ENCODE peak calls at places on chromosomes 6 and 20, in ten cellular contexts. One of them, this sample, is unnamed.

GRCh38 chr6:163651910-163652309 is 237.4 kb downstream of the QKI start:
- DNase-seq in ELR: no peak
- DNase-seq in stimulated activated CD8-positive, alpha-beta memory T cell treated with anti-CD3 and anti-CD28 coated beads, Interleukin-4, amount 100 ng/mL, for 1 hour: no peak
- DNase-seq in activated T-cell treated with anti-CD3 and anti-CD28 coated beads, Interleukin-2, amount 50 U/mL, for 4 hours: no peak
- DNase-seq in substantia nigra: no peak
- DNase-seq in occipital lobe: no peak
- DNase-seq in fibroblast of the aortic adventitia: peak; percentile 2
- DNase-seq in heart right ventricle: no peak
- DNase-seq in stomach: no peak
- DNase-seq in lower leg skin: no peak
- DNase-seq in this sample: no peak

GRCh38 chr20:3751664-3752385 is 15.7 kb downstream of the ADISSP start:
- DNase-seq in activated T-cell treated with anti-CD3 and anti-CD28 coated beads, Interleukin-2, amount 50 U/mL, for 4 hours: peak; percentile 26
- DNase-seq in fibroblast of the aortic adventitia: no peak
- DNase-seq in stimulated activated CD8-positive, alpha-beta memory T cell treated with anti-CD3 and anti-CD28 coated beads, Interleukin-4, amount 100 ng/mL, for 1 hour: no peak
- DNase-seq in lower leg skin: no peak
- DNase-seq in substantia nigra: no peak
- DNase-seq in ELR: no peak
- DNase-seq in stomach: peak; percentile 72
- DNase-seq in heart right ventricle: peak; percentile 74
- DNase-seq in occipital lobe: no peak
- DNase-seq in this sample: no peak

GRCh38 chr6:129350278-129350677 is 359.7 kb downstream of the ARHGAP18 start:
- DNase-seq in occipital lobe: no peak
- DNase-seq in stimulated activated CD8-positive, alpha-beta memory T cell treated with anti-CD3 and anti-CD28 coated beads, Interleukin-4, amount 100 ng/mL, for 1 hour: no peak
- DNase-seq in lower leg skin: no peak
- DNase-seq in heart right ventricle: no peak
- DNase-seq in substantia nigra: no peak
- DNase-seq in ELR: no peak
- DNase-seq in activated T-cell treated with anti-CD3 and anti-CD28 coated beads, Interleukin-2, amount 50 U/mL, for 4 hours: no peak
- DNase-seq in stomach: no peak
- DNase-seq in fibroblast of the aortic adventitia: no peak
- DNase-seq in this sample: no peak

GRCh38 chr20:62030834-62031434 is 34.7 kb downstream of the TAF4 start:
- DNase-seq in heart right ventricle: no peak
- DNase-seq in stomach: no peak
- DNase-seq in occipital lobe: no peak
- DNase-seq in fibroblast of the aortic adventitia: no peak
- DNase-seq in activated T-cell treated with anti-CD3 and anti-CD28 coated beads, Interleukin-2, amount 50 U/mL, for 4 hours: no peak
- DNase-seq in stimulated activated CD8-positive, alpha-beta memory T cell treated with anti-CD3 and anti-CD28 coated beads, Interleukin-4, amount 100 ng/mL, for 1 hour: no peak
- DNase-seq in ELR: no peak
- DNase-seq in substantia nigra: no peak
- DNase-seq in lower leg skin: no peak
- DNase-seq in this sample: no peak

GRCh38 chr20:21289651-21290050 is 13.5 kb upstream of the XRN2 start:
- DNase-seq in activated T-cell treated with anti-CD3 and anti-CD28 coated beads, Interleukin-2, amount 50 U/mL, for 4 hours: no peak
- DNase-seq in stimulated activated CD8-positive, alpha-beta memory T cell treated with anti-CD3 and anti-CD28 coated beads, Interleukin-4, amount 100 ng/mL, for 1 hour: no peak
- DNase-seq in heart right ventricle: no peak
- DNase-seq in fibroblast of the aortic adventitia: peak; percentile 39
- DNase-seq in lower leg skin: no peak
- DNase-seq in substantia nigra: no peak
- DNase-seq in ELR: peak; percentile 30
- DNase-seq in occipital lobe: no peak
- DNase-seq in stomach: no peak
- DNase-seq in this sample: no peak

GRCh38 chr6:12873706-12874105 is 157.1 kb downstream of the PHACTR1 start:
- DNase-seq in activated T-cell treated with anti-CD3 and anti-CD28 coated beads, Interleukin-2, amount 50 U/mL, for 4 hours: no peak
- DNase-seq in heart right ventricle: no peak
- DNase-seq in fibroblast of the aortic adventitia: no peak
- DNase-seq in substantia nigra: no peak
- DNase-seq in stimulated activated CD8-positive, alpha-beta memory T cell treated with anti-CD3 and anti-CD28 coated beads, Interleukin-4, amount 100 ng/mL, for 1 hour: no peak
- DNase-seq in stomach: no peak
- DNase-seq in lower leg skin: no peak
- DNase-seq in ELR: peak; percentile 22
- DNase-seq in occipital lobe: no peak
- DNase-seq in this sample: no peak

GRCh38 chr6:2970753-2971419 is 481 bp downstream of the SERPINB6 start:
- DNase-seq in stimulated activated CD8-positive, alpha-beta memory T cell treated with anti-CD3 and anti-CD28 coated beads, Interleukin-4, amount 100 ng/mL, for 1 hour: peak; percentile 15
- DNase-seq in lower leg skin: peak; percentile 95
- DNase-seq in heart right ventricle: peak; percentile 84
- DNase-seq in ELR: peak; percentile 77
- DNase-seq in activated T-cell treated with anti-CD3 and anti-CD28 coated beads, Interleukin-2, amount 50 U/mL, for 4 hours: peak; percentile 32
- DNase-seq in occipital lobe: peak; percentile 78
- DNase-seq in stomach: peak; percentile 78
- DNase-seq in substantia nigra: peak; percentile 60
- DNase-seq in fibroblast of the aortic adventitia: peak; percentile 43
- DNase-seq in this sample: peak; percentile 65

GRCh38 chr20:5342031-5342430 is 25.3 kb upstream of the PROKR2 start:
- DNase-seq in fibroblast of the aortic adventitia: no peak
- DNase-seq in ELR: no peak
- DNase-seq in heart right ventricle: no peak
- DNase-seq in occipital lobe: no peak
- DNase-seq in substantia nigra: no peak
- DNase-seq in stomach: no peak
- DNase-seq in stimulated activated CD8-positive, alpha-beta memory T cell treated with anti-CD3 and anti-CD28 coated beads, Interleukin-4, amount 100 ng/mL, for 1 hour: no peak
- DNase-seq in activated T-cell treated with anti-CD3 and anti-CD28 coated beads, Interleukin-2, amount 50 U/mL, for 4 hours: no peak
- DNase-seq in lower leg skin: no peak
- DNase-seq in this sample: no peak

GRCh38 chr6:144661101-144661806 is 376.1 kb downstream of the UTRN start:
- DNase-seq in fibroblast of the aortic adventitia: peak; percentile 32
- DNase-seq in substantia nigra: no peak
- DNase-seq in occipital lobe: no peak
- DNase-seq in ELR: peak; percentile 14
- DNase-seq in stimulated activated CD8-positive, alpha-beta memory T cell treated with anti-CD3 and anti-CD28 coated beads, Interleukin-4, amount 100 ng/mL, for 1 hour: no peak
- DNase-seq in lower leg skin: no peak
- DNase-seq in stomach: no peak
- DNase-seq in activated T-cell treated with anti-CD3 and anti-CD28 coated beads, Interleukin-2, amount 50 U/mL, for 4 hours: no peak
- DNase-seq in heart right ventricle: no peak
- DNase-seq in this sample: no peak

GRCh38 chr6:36697481-36697903 is at the start of gene RAB44:
- DNase-seq in ELR: no peak
- DNase-seq in heart right ventricle: no peak
- DNase-seq in substantia nigra: no peak
- DNase-seq in stomach: no peak
- DNase-seq in lower leg skin: peak; percentile 82
- DNase-seq in activated T-cell treated with anti-CD3 and anti-CD28 coated beads, Interleukin-2, amount 50 U/mL, for 4 hours: no peak
- DNase-seq in stimulated activated CD8-positive, alpha-beta memory T cell treated with anti-CD3 and anti-CD28 coated beads, Interleukin-4, amount 100 ng/mL, for 1 hour: no peak
- DNase-seq in fibroblast of the aortic adventitia: no peak
- DNase-seq in occipital lobe: no peak
- DNase-seq in this sample: no peak

GRCh38 chr6:39192736-39193135 is 36.5 kb downstream of the KCNK5 start:
- DNase-seq in heart right ventricle: no peak
- DNase-seq in ELR: no peak
- DNase-seq in lower leg skin: no peak
- DNase-seq in stomach: no peak
- DNase-seq in substantia nigra: no peak
- DNase-seq in stimulated activated CD8-positive, alpha-beta memory T cell treated with anti-CD3 and anti-CD28 coated beads, Interleukin-4, amount 100 ng/mL, for 1 hour: no peak
- DNase-seq in fibroblast of the aortic adventitia: no peak
- DNase-seq in activated T-cell treated with anti-CD3 and anti-CD28 coated beads, Interleukin-2, amount 50 U/mL, for 4 hours: no peak
- DNase-seq in occipital lobe: no peak
- DNase-seq in this sample: no peak

GRCh38 chr20:2984028-2984501 is 59.4 kb upstream of the GNRH2 start:
- DNase-seq in activated T-cell treated with anti-CD3 and anti-CD28 coated beads, Interleukin-2, amount 50 U/mL, for 4 hours: no peak
- DNase-seq in stomach: no peak
- DNase-seq in substantia nigra: no peak
- DNase-seq in heart right ventricle: no peak
- DNase-seq in occipital lobe: no peak
- DNase-seq in fibroblast of the aortic adventitia: no peak
- DNase-seq in ELR: no peak
- DNase-seq in stimulated activated CD8-positive, alpha-beta memory T cell treated with anti-CD3 and anti-CD28 coated beads, Interleukin-4, amount 100 ng/mL, for 1 hour: no peak
- DNase-seq in lower leg skin: no peak
- DNase-seq in this sample: no peak

GRCh38 chr6:134739299-134740090 is 210.4 kb downstream of the ALDH8A1 start:
- DNase-seq in fibroblast of the aortic adventitia: peak; percentile 30
- DNase-seq in activated T-cell treated with anti-CD3 and anti-CD28 coated beads, Interleukin-2, amount 50 U/mL, for 4 hours: no peak
- DNase-seq in heart right ventricle: no peak
- DNase-seq in lower leg skin: no peak
- DNase-seq in occipital lobe: no peak
- DNase-seq in stomach: no peak
- DNase-seq in ELR: peak; percentile 27
- DNase-seq in substantia nigra: no peak
- DNase-seq in stimulated activated CD8-positive, alpha-beta memory T cell treated with anti-CD3 and anti-CD28 coated beads, Interleukin-4, amount 100 ng/mL, for 1 hour: no peak
- DNase-seq in this sample: no peak

GRCh38 chr20:11646359-11646758 is 271.3 kb upstream of the BTBD3 start:
- DNase-seq in stimulated activated CD8-positive, alpha-beta memory T cell treated with anti-CD3 and anti-CD28 coated beads, Interleukin-4, amount 100 ng/mL, for 1 hour: no peak
- DNase-seq in lower leg skin: no peak
- DNase-seq in occipital lobe: no peak
- DNase-seq in stomach: no peak
- DNase-seq in fibroblast of the aortic adventitia: no peak
- DNase-seq in substantia nigra: no peak
- DNase-seq in activated T-cell treated with anti-CD3 and anti-CD28 coated beads, Interleukin-2, amount 50 U/mL, for 4 hours: no peak
- DNase-seq in heart right ventricle: no peak
- DNase-seq in ELR: no peak
- DNase-seq in this sample: no peak

GRCh38 chr20:7773511-7773910 is 166.7 kb downstream of the HAO1 start:
- DNase-seq in stimulated activated CD8-positive, alpha-beta memory T cell treated with anti-CD3 and anti-CD28 coated beads, Interleukin-4, amount 100 ng/mL, for 1 hour: no peak
- DNase-seq in activated T-cell treated with anti-CD3 and anti-CD28 coated beads, Interleukin-2, amount 50 U/mL, for 4 hours: no peak
- DNase-seq in occipital lobe: no peak
- DNase-seq in substantia nigra: no peak
- DNase-seq in fibroblast of the aortic adventitia: peak; percentile 40
- DNase-seq in heart right ventricle: no peak
- DNase-seq in ELR: no peak
- DNase-seq in stomach: no peak
- DNase-seq in lower leg skin: no peak
- DNase-seq in this sample: no peak

GRCh38 chr6:30380464-30380863 is 35.5 kb downstream of the RPP21 start:
- DNase-seq in fibroblast of the aortic adventitia: no peak
- DNase-seq in substantia nigra: no peak
- DNase-seq in occipital lobe: no peak
- DNase-seq in stomach: no peak
- DNase-seq in lower leg skin: no peak
- DNase-seq in heart right ventricle: no peak
- DNase-seq in activated T-cell treated with anti-CD3 and anti-CD28 coated beads, Interleukin-2, amount 50 U/mL, for 4 hours: no peak
- DNase-seq in stimulated activated CD8-positive, alpha-beta memory T cell treated with anti-CD3 and anti-CD28 coated beads, Interleukin-4, amount 100 ng/mL, for 1 hour: no peak
- DNase-seq in ELR: no peak
- DNase-seq in this sample: no peak

GRCh38 chr6:34656378-34657036 is 40.1 kb downstream of the ILRUN start:
- DNase-seq in stimulated activated CD8-positive, alpha-beta memory T cell treated with anti-CD3 and anti-CD28 coated beads, Interleukin-4, amount 100 ng/mL, for 1 hour: no peak
- DNase-seq in ELR: peak; percentile 66
- DNase-seq in stomach: peak; percentile 78
- DNase-seq in substantia nigra: no peak
- DNase-seq in occipital lobe: no peak
- DNase-seq in lower leg skin: no peak
- DNase-seq in activated T-cell treated with anti-CD3 and anti-CD28 coated beads, Interleukin-2, amount 50 U/mL, for 4 hours: no peak
- DNase-seq in fibroblast of the aortic adventitia: peak; percentile 51
- DNase-seq in heart right ventricle: peak; percentile 25
- DNase-seq in this sample: no peak

GRCh38 chr6:26121141-26122004 is 34.1 kb downstream of the HFE start:
- DNase-seq in stomach: no peak
- DNase-seq in fibroblast of the aortic adventitia: no peak
- DNase-seq in stimulated activated CD8-positive, alpha-beta memory T cell treated with anti-CD3 and anti-CD28 coated beads, Interleukin-4, amount 100 ng/mL, for 1 hour: no peak
- DNase-seq in heart right ventricle: no peak
- DNase-seq in activated T-cell treated with anti-CD3 and anti-CD28 coated beads, Interleukin-2, amount 50 U/mL, for 4 hours: no peak
- DNase-seq in ELR: peak; percentile 72
- DNase-seq in substantia nigra: no peak
- DNase-seq in lower leg skin: no peak
- DNase-seq in occipital lobe: no peak
- DNase-seq in this sample: no peak

GRCh38 chr6:161303628-161304340 is 29.9 kb upstream of the AGPAT4 start:
- DNase-seq in occipital lobe: no peak
- DNase-seq in ELR: peak; percentile 76
- DNase-seq in heart right ventricle: no peak
- DNase-seq in activated T-cell treated with anti-CD3 and anti-CD28 coated beads, Interleukin-2, amount 50 U/mL, for 4 hours: no peak
- DNase-seq in stomach: no peak
- DNase-seq in stimulated activated CD8-positive, alpha-beta memory T cell treated with anti-CD3 and anti-CD28 coated beads, Interleukin-4, amount 100 ng/mL, for 1 hour: no peak
- DNase-seq in lower leg skin: no peak
- DNase-seq in substantia nigra: no peak
- DNase-seq in fibroblast of the aortic adventitia: peak; percentile 54
- DNase-seq in this sample: no peak

GRCh38 chr6:6085928-6086668 is 79.4 kb upstream of the NRN1 start:
- DNase-seq in fibroblast of the aortic adventitia: no peak
- DNase-seq in lower leg skin: no peak
- DNase-seq in stimulated activated CD8-positive, alpha-beta memory T cell treated with anti-CD3 and anti-CD28 coated beads, Interleukin-4, amount 100 ng/mL, for 1 hour: no peak
- DNase-seq in ELR: no peak
- DNase-seq in stomach: no peak
- DNase-seq in heart right ventricle: no peak
- DNase-seq in occipital lobe: no peak
- DNase-seq in substantia nigra: no peak
- DNase-seq in activated T-cell treated with anti-CD3 and anti-CD28 coated beads, Interleukin-2, amount 50 U/mL, for 4 hours: no peak
- DNase-seq in this sample: no peak

GRCh38 chr20:17662333-17663039 is 19.6 kb downstream of the RRBP1 start:
- DNase-seq in heart right ventricle: peak; percentile 52
- DNase-seq in activated T-cell treated with anti-CD3 and anti-CD28 coated beads, Interleukin-2, amount 50 U/mL, for 4 hours: no peak
- DNase-seq in fibroblast of the aortic adventitia: peak; percentile 88
- DNase-seq in ELR: peak; percentile 17
- DNase-seq in substantia nigra: no peak
- DNase-seq in lower leg skin: no peak
- DNase-seq in stomach: no peak
- DNase-seq in occipital lobe: no peak
- DNase-seq in stimulated activated CD8-positive, alpha-beta memory T cell treated with anti-CD3 and anti-CD28 coated beads, Interleukin-4, amount 100 ng/mL, for 1 hour: no peak
- DNase-seq in this sample: no peak

GRCh38 chr6:167047554-167047953 is 48.4 kb downstream of the CEP43 start:
- DNase-seq in heart right ventricle: no peak
- DNase-seq in lower leg skin: no peak
- DNase-seq in activated T-cell treated with anti-CD3 and anti-CD28 coated beads, Interleukin-2, amount 50 U/mL, for 4 hours: peak; percentile 27
- DNase-seq in fibroblast of the aortic adventitia: no peak
- DNase-seq in substantia nigra: no peak
- DNase-seq in ELR: no peak
- DNase-seq in stimulated activated CD8-positive, alpha-beta memory T cell treated with anti-CD3 and anti-CD28 coated beads, Interleukin-4, amount 100 ng/mL, for 1 hour: no peak
- DNase-seq in occipital lobe: no peak
- DNase-seq in stomach: peak; percentile 43
- DNase-seq in this sample: no peak

GRCh38 chr6:152605901-152606390 is 31.2 kb downstream of the SYNE1 start:
- DNase-seq in substantia nigra: no peak
- DNase-seq in stomach: no peak
- DNase-seq in stimulated activated CD8-positive, alpha-beta memory T cell treated with anti-CD3 and anti-CD28 coated beads, Interleukin-4, amount 100 ng/mL, for 1 hour: no peak
- DNase-seq in ELR: no peak
- DNase-seq in lower leg skin: no peak
- DNase-seq in occipital lobe: no peak
- DNase-seq in heart right ventricle: no peak
- DNase-seq in fibroblast of the aortic adventitia: no peak
- DNase-seq in activated T-cell treated with anti-CD3 and anti-CD28 coated beads, Interleukin-2, amount 50 U/mL, for 4 hours: no peak
- DNase-seq in this sample: no peak

GRCh38 chr20:5996765-5997164 is 46.3 kb downstream of the MCM8 start:
- DNase-seq in substantia nigra: no peak
- DNase-seq in fibroblast of the aortic adventitia: no peak
- DNase-seq in lower leg skin: no peak
- DNase-seq in stimulated activated CD8-positive, alpha-beta memory T cell treated with anti-CD3 and anti-CD28 coated beads, Interleukin-4, amount 100 ng/mL, for 1 hour: peak; percentile 25
- DNase-seq in occipital lobe: no peak
- DNase-seq in activated T-cell treated with anti-CD3 and anti-CD28 coated beads, Interleukin-2, amount 50 U/mL, for 4 hours: no peak
- DNase-seq in ELR: no peak
- DNase-seq in stomach: no peak
- DNase-seq in heart right ventricle: no peak
- DNase-seq in this sample: no peak

GRCh38 chr20:43803276-43803675 is 76.5 kb upstream of the GTSF1L start:
- DNase-seq in heart right ventricle: no peak
- DNase-seq in activated T-cell treated with anti-CD3 and anti-CD28 coated beads, Interleukin-2, amount 50 U/mL, for 4 hours: no peak
- DNase-seq in stimulated activated CD8-positive, alpha-beta memory T cell treated with anti-CD3 and anti-CD28 coated beads, Interleukin-4, amount 100 ng/mL, for 1 hour: no peak
- DNase-seq in substantia nigra: no peak
- DNase-seq in lower leg skin: no peak
- DNase-seq in fibroblast of the aortic adventitia: no peak
- DNase-seq in ELR: no peak
- DNase-seq in stomach: no peak
- DNase-seq in occipital lobe: no peak
- DNase-seq in this sample: no peak

GRCh38 chr6:14452567-14453527 is 335.3 kb downstream of the CD83 start:
- DNase-seq in activated T-cell treated with anti-CD3 and anti-CD28 coated beads, Interleukin-2, amount 50 U/mL, for 4 hours: peak; percentile 36
- DNase-seq in fibroblast of the aortic adventitia: no peak
- DNase-seq in stomach: no peak
- DNase-seq in lower leg skin: no peak
- DNase-seq in substantia nigra: no peak
- DNase-seq in stimulated activated CD8-positive, alpha-beta memory T cell treated with anti-CD3 and anti-CD28 coated beads, Interleukin-4, amount 100 ng/mL, for 1 hour: peak; percentile 9
- DNase-seq in occipital lobe: no peak
- DNase-seq in ELR: no peak
- DNase-seq in heart right ventricle: no peak
- DNase-seq in this sample: no peak

GRCh38 chr6:125008261-125008671 is 46.0 kb downstream of the RNF217 start:
- DNase-seq in fibroblast of the aortic adventitia: no peak
- DNase-seq in lower leg skin: no peak
- DNase-seq in substantia nigra: no peak
- DNase-seq in stomach: no peak
- DNase-seq in heart right ventricle: no peak
- DNase-seq in stimulated activated CD8-positive, alpha-beta memory T cell treated with anti-CD3 and anti-CD28 coated beads, Interleukin-4, amount 100 ng/mL, for 1 hour: no peak
- DNase-seq in occipital lobe: no peak
- DNase-seq in activated T-cell treated with anti-CD3 and anti-CD28 coated beads, Interleukin-2, amount 50 U/mL, for 4 hours: no peak
- DNase-seq in ELR: peak; percentile 42
- DNase-seq in this sample: no peak

GRCh38 chr20:38129248-38129865 is 35.7 kb downstream of the TGM2 start:
- DNase-seq in stimulated activated CD8-positive, alpha-beta memory T cell treated with anti-CD3 and anti-CD28 coated beads, Interleukin-4, amount 100 ng/mL, for 1 hour: no peak
- DNase-seq in occipital lobe: no peak
- DNase-seq in heart right ventricle: no peak
- DNase-seq in ELR: no peak
- DNase-seq in fibroblast of the aortic adventitia: no peak
- DNase-seq in activated T-cell treated with anti-CD3 and anti-CD28 coated beads, Interleukin-2, amount 50 U/mL, for 4 hours: no peak
- DNase-seq in substantia nigra: no peak
- DNase-seq in lower leg skin: peak; percentile 59
- DNase-seq in stomach: no peak
- DNase-seq in this sample: no peak

This sample was measured in dorsolateral prefrontal cortex.